ENCODE peak calls at places on chromosome 13, in six cellular contexts. One of them, this sample, is unnamed.

GRCh38 chr13:95411641-95412040 is 110.4 kb upstream of the ABCC4 start:
- DNase-seq in lung: no peak
- DNase-seq in ELR: no peak
- DNase-seq in NCI-H2081: no peak
- DNase-seq in CD4-positive, alpha-beta T cell: no peak
- DNase-seq in AML-193: no peak
- DNase-seq in this sample: no peak

GRCh38 chr13:77001963-77002587 is 10.2 kb downstream of the CLN5 start:
- DNase-seq in CD4-positive, alpha-beta T cell: no peak
- DNase-seq in lung: no peak
- DNase-seq in NCI-H2081: no peak
- DNase-seq in AML-193: no peak
- DNase-seq in ELR: no peak
- DNase-seq in this sample: no peak

GRCh38 chr13:95002126-95002525 is 289.8 kb upstream of the SOX21 start:
- DNase-seq in NCI-H2081: no peak
- DNase-seq in ELR: no peak
- DNase-seq in AML-193: no peak
- DNase-seq in lung: no peak
- DNase-seq in CD4-positive, alpha-beta T cell: no peak
- DNase-seq in this sample: no peak

GRCh38 chr13:51435002-51435578 is 17.7 kb downstream of the INTS6 start:
- DNase-seq in NCI-H2081: no peak
- DNase-seq in CD4-positive, alpha-beta T cell: no peak
- DNase-seq in ELR: peak; percentile 70
- DNase-seq in lung: no peak
- DNase-seq in AML-193: peak; percentile 76
- DNase-seq in this sample: no peak

GRCh38 chr13:80362488-80362887 is 21.6 kb upstream of the SPRY2 start:
- DNase-seq in CD4-positive, alpha-beta T cell: no peak
- DNase-seq in lung: no peak
- DNase-seq in AML-193: no peak
- DNase-seq in NCI-H2081: no peak
- DNase-seq in ELR: no peak
- DNase-seq in this sample: no peak

GRCh38 chr13:106098778-106099177 is 436.7 kb downstream of the EFNB2 start:
- DNase-seq in CD4-positive, alpha-beta T cell: no peak
- DNase-seq in lung: no peak
- DNase-seq in AML-193: no peak
- DNase-seq in NCI-H2081: no peak
- DNase-seq in ELR: no peak
- DNase-seq in this sample: no peak

GRCh38 chr13:103097366-103097928 is 31.2 kb upstream of the SLC10A2 start:
- DNase-seq in ELR: no peak
- DNase-seq in lung: no peak
- DNase-seq in NCI-H2081: no peak
- DNase-seq in CD4-positive, alpha-beta T cell: no peak
- DNase-seq in AML-193: no peak
- DNase-seq in this sample: no peak

GRCh38 chr13:113991676-113992179 is 17.9 kb upstream of the C13orf46 start:
- DNase-seq in lung: no peak
- DNase-seq in AML-193: no peak
- DNase-seq in ELR: no peak
- DNase-seq in CD4-positive, alpha-beta T cell: no peak
- DNase-seq in NCI-H2081: no peak
- DNase-seq in this sample: peak; percentile 3

GRCh38 chr13:98798849-98799645 is 46.6 kb upstream of the SLC15A1 start:
- DNase-seq in NCI-H2081: no peak
- DNase-seq in ELR: peak; percentile 8
- DNase-seq in lung: no peak
- DNase-seq in CD4-positive, alpha-beta T cell: no peak
- DNase-seq in AML-193: no peak
- DNase-seq in this sample: no peak

GRCh38 chr13:97243915-97244820 is 22.0 kb downstream of the MBNL2 start:
- DNase-seq in lung: no peak
- DNase-seq in AML-193: no peak
- DNase-seq in NCI-H2081: no peak
- DNase-seq in ELR: no peak
- DNase-seq in CD4-positive, alpha-beta T cell: no peak
- DNase-seq in this sample: no peak

GRCh38 chr13:110635405-110636002 is 20.2 kb downstream of the NAXD start:
- DNase-seq in ELR: no peak
- DNase-seq in AML-193: no peak
- DNase-seq in NCI-H2081: no peak
- DNase-seq in CD4-positive, alpha-beta T cell: no peak
- DNase-seq in lung: no peak
- DNase-seq in this sample: no peak